ENCODE peak calls at places on chromosomes 3 and 15, in seven cellular contexts. A, H, M, B, C, Y and X are unnamed samples.

GRCh38 chr3:5260992-5261501 is 73.5 kb downstream of the EDEM1 start:
- DNase-seq in A (no peak), H (no peak), M (no peak), B (no peak), C (no peak), Y (no peak), X (no peak)

GRCh38 chr15:58329781-58330467 is 101.9 kb upstream of the LIPC start:
- DNase-seq in A (no peak), H (no peak), M (no peak), B (no peak), C (no peak), Y (no peak), X (peak)

GRCh38 chr3:36193448-36193847 is 186.9 kb upstream of the STAC start:
- DNase-seq in A (no peak), H (no peak), M (no peak), B (no peak), C (no peak), Y (no peak), X (no peak)

GRCh38 chr3:62529230-62529629 is 155.9 kb upstream of the FEZF2 start:
- DNase-seq in A (no peak), H (no peak), M (peak), B (no peak), C (no peak), Y (peak), X (no peak)

GRCh38 chr3:187208159-187208558 is 10.9 kb downstream of the RTP1 start:
- DNase-seq in A (no peak), H (no peak), M (peak), B (peak), C (no peak), Y (no peak), X (no peak)

GRCh38 chr15:78237146-78237545 is 2.8 kb upstream of the ACSBG1 start:
- DNase-seq in A (no peak), H (no peak), M (no peak), B (no peak), C (no peak), Y (no peak), X (no peak)

GRCh38 chr3:7657214-7658112 is 796.5 kb downstream of the GRM7 start:
- DNase-seq in A (no peak), H (no peak), M (no peak), B (no peak), C (no peak), Y (no peak), X (no peak)

GRCh38 chr3:171862993-171863521 is 19.9 kb downstream of the TMEM212 start:
- DNase-seq in A (no peak), H (no peak), M (no peak), B (no peak), C (no peak), Y (no peak), X (no peak)

GRCh38 chr15:49927462-49927861 is 191.6 kb downstream of the ATP8B4 start:
- DNase-seq in A (no peak), H (no peak), M (peak), B (no peak), C (no peak), Y (no peak), X (no peak)

GRCh38 chr3:15647629-15648167 is 46.2 kb downstream of the BTD start:
- DNase-seq in A (no peak), H (peak), M (peak), B (no peak), C (peak), Y (no peak), X (no peak)

GRCh38 chr3:46667061-46667621 is 26.3 kb downstream of the ALS2CL start:
- DNase-seq in A (no peak), H (peak), M (no peak), B (no peak), C (no peak), Y (peak), X (no peak)

GRCh38 chr15:96252148-96252547 is 78.4 kb upstream of the NR2F2 start:
- DNase-seq in A (no peak), H (no peak), M (no peak), B (no peak), C (no peak), Y (no peak), X (no peak)

GRCh38 chr3:174477491-174477890 is 381.6 kb upstream of the NAALADL2 start:
- DNase-seq in A (no peak), H (no peak), M (no peak), B (no peak), C (no peak), Y (no peak), X (no peak)

GRCh38 chr15:56052389-56053045 is 59.1 kb upstream of the NEDD4 start:
- DNase-seq in A (no peak), H (no peak), M (peak), B (no peak), C (peak), Y (peak), X (no peak)

GRCh38 chr15:95266481-95267061 is 1035.2 kb downstream of the MCTP2 start:
- DNase-seq in A (no peak), H (no peak), M (peak), B (no peak), C (no peak), Y (no peak), X (no peak)